ENCODE peak calls at places on chromosomes 16 and 17, in six cellular contexts. V is psoas muscle, C is GM23248, G is tibial artery, N is tibial nerve, A is heart right ventricle. Z is an unnamed sample.

GRCh38 chr16:11484691-11485258 is 101.9 kb downstream of the LITAF start:
- DNase-seq in G (no peak), V (peak; percentile 23), N (no peak), A (no peak), C (peak; percentile 65), Z (no peak)

GRCh38 chr17:32940706-32941390 is 12.9 kb downstream of the TMEM98 start:
- DNase-seq in A (no peak), V (no peak), N (no peak), C (no peak), G (no peak), Z (no peak)

GRCh38 chr17:66255527-66255971 is 26.3 kb upstream of the APOH start:
- DNase-seq in C (no peak), A (no peak), N (no peak), G (no peak), V (no peak), Z (no peak)

GRCh38 chr17:75067856-75068255 is 19.9 kb upstream of the SLC16A5 start:
- DNase-seq in G (no peak), C (no peak), A (no peak), N (no peak), V (no peak), Z (no peak)

GRCh38 chr16:70258946-70259345 is 7.2 kb upstream of the EXOSC6 start:
- DNase-seq in V (no peak), N (no peak), A (no peak), C (no peak), G (peak; percentile 12), Z (no peak)

GRCh38 chr16:11413907-11414595 is 68.8 kb downstream of the RMI2 start:
- DNase-seq in N (no peak), C (no peak), V (no peak), A (no peak), G (no peak), Z (no peak)

GRCh38 chr17:22703204-22703603 is 1010.9 kb downstream of the KCNJ18 start:
- DNase-seq in A (no peak), V (no peak), C (no peak), N (no peak), G (no peak), Z (no peak)

GRCh38 chr17:5897320-5897911 is 172.8 kb upstream of the WSCD1 start:
- DNase-seq in A (no peak), C (no peak), N (no peak), G (peak; percentile 33), V (no peak), Z (no peak)

GRCh38 chr17:78369791-78370381 is 8.6 kb upstream of the PGS1 start:
- DNase-seq in C (no peak), N (no peak), V (no peak), G (no peak), A (no peak), Z (no peak)

GRCh38 chr17:75412455-75413317 is 7.2 kb upstream of the GRB2 start:
- DNase-seq in N (peak; percentile 55), C (peak; percentile 78), A (peak; percentile 61), G (peak; percentile 74), V (peak; percentile 58), Z (peak; percentile 78)

DNA sequence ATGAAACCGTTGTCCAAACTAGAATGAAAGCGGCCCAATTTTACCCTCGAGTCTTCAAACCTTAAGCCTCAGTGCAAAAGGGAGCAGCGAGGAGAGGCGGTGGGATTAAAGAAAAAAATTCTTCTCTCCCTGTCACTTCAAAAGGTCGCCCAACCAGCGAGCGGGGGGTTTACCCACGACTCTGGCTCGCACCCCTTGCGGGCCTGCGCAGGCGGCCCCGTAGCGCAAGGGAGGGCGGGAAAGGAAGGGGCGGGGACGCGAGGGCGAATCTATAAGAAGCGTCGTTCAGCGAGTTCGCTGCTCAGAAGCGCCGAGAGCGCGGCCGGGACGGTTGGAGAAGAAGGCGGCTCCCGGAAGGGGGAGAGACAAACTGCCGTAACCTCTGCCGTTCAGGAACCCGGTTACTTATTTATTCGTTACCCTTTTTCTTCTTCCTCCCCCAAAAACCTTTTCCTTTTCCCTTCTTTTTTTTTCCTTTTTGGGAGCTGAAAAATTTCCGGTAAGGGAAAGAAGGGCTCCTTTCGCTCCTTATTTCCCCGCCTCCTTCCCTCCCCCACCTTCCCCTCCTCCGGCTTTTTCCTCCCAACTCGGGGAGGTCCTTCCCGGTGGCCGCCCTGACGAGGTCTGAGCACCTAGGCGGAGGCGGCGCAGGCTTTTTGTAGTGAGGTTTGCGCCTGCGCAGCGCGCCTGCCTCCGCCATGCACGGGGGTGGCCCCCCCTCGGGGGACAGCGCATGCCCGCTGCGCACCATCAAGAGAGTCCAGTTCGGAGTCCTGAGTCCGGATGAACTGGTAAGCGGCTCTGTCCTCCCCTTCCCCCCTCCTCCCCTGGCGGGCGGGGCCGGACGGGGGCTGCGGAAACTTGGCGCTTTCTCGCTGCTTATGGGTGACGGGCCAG is at the start of gene POLR2A:
- DNase-seq in A (peak; percentile 98), V (peak; percentile 99), G (peak; percentile 100), N (peak; percentile 96), C (peak; percentile 99), Z (peak; percentile 99)
- H3K4me1 ChIP-seq in A (peaks cover 70% of the 10 kb centered on the region), V (peaks cover 55% of the 10 kb centered on the region), G (peaks cover 32% of the 10 kb centered on the region), N (no peaks in the 10 kb centered on the region), C (peaks cover 26% of the 10 kb centered on the region), Z (peaks cover 53% of the 10 kb centered on the region)

DNA sequence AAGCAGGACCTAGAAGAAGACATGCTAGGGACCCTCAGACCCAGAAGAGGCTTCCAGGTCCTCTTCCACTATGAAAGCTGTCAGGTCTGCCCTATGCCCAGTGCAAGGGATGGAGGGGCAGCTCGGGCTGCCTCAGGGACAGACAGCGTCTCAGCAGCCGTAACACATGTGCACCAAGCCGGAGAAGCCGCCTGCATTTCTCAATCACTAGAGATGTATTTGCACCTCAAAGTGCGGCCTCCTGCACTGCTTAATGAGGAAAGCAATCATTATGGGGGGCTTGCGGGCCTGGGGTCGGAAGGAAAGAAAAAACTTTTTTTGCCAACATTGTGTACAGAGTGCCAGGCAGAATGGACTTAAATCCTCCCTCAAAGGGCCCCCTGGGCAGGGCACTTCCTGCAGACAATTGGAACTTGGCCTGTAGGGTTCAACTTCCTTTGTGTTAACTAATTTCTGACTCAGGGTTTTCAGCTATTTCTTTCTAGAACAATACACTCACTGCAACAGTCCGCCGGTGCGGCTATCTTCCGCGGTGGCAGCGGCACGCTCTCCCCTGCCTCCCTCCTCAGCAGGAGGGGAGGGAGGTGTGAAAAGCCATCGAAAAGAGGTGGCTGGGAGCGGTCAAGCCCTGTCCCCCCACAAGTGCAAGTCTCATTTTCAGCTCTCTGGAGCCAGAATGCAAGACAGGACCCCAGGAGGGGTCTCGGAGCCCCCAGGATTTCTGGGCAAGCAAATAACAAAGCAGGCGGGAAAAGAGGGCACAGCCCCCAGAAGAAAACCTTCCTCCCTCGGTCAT is 101.2 kb downstream of the ZNF423 start:
- DNase-seq in V (no peak), A (peak; percentile 22), G (no peak), C (peak; percentile 62), N (no peak), Z (peak; percentile 53)
- H3K4me1 ChIP-seq in V (peaks cover 17% of the 10 kb centered on the region), A (peaks cover 57% of the 10 kb centered on the region), G (no peaks in the 10 kb centered on the region), C (no peaks in the 10 kb centered on the region), N (no peaks in the 10 kb centered on the region), Z (peaks cover 20% of the 10 kb centered on the region)

GRCh38 chr17:12047977-12048376 is 27.3 kb downstream of the MAP2K4 start:
- DNase-seq in C (no peak), G (no peak), V (no peak), N (no peak), A (no peak), Z (no peak)

GRCh38 chr17:12046786-12047185 is 26.1 kb downstream of the MAP2K4 start:
- DNase-seq in N (no peak), C (no peak), A (no peak), V (no peak), G (no peak), Z (no peak)

GRCh38 chr17:12053552-12053951 is 32.9 kb downstream of the MAP2K4 start:
- DNase-seq in A (no peak), V (no peak), G (no peak), N (no peak), C (no peak), Z (no peak)

GRCh38 chr17:12048843-12049473 is 28.3 kb downstream of the MAP2K4 start:
- DNase-seq in N (no peak), A (no peak), G (no peak), V (no peak), C (no peak), Z (no peak)

DNA sequence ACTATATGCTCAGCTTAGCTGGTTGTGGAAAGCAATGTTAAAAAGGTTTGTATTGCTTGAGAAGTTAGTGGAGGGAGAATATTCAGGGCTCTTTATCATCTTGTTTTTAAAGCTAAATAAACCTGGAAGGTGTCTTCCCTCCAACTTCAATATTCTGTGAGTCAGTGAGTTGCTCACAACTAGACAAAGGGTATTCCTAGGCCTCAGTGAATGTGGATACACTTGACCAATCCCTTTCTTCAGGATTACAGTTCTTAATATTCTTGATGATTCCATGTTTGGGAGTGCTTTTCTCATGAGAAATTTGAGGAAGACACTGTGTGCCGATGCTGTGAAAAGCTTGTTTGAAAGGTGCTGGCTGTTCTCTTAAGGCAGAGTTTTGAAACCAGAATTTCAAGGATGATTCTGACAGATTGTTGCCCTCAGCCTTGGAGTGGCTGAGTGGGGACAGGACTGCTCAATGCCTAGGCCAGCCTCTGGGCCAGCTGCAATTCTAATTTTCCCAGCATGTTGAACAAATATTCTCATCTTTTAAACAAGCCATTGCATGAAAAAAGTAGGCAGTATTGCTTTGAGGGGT is 30.1 kb downstream of the MAP2K4 start:
- DNase-seq in V (no peak), A (no peak), N (no peak), C (no peak), G (no peak), Z (no peak)
- H3K4me1 ChIP-seq in V (peaks cover 47% of the 10 kb centered on the region), A (peaks cover 49% of the 10 kb centered on the region), N (no peaks in the 10 kb centered on the region), C (peaks cover 16% of the 10 kb centered on the region), G (peaks cover 3% of the 10 kb centered on the region), Z (peaks cover 11% of the 10 kb centered on the region)

DNA sequence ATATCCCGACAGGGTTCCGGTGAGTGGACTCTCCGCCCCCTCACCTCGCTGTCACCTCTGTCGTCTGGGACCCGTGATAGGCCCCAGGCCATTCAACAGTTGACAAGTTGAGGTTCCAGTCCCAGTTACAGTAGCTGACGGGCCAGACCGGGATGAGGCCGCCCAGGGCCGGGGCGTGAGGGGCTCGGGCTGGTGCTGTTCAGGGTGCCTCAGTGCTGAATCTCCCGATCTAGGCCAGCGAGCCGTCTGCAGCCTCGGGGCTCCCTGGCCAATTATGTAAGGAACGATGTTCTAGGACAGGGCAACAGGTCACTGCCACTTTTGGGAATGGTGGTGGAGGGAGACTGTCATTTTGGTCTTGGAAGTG is 693 bp downstream of the GABARAPL2 start:
- DNase-seq in G (no peak), A (no peak), V (peak; percentile 55), C (peak; percentile 58), N (no peak), Z (peak; percentile 37)
- H3K4me1 ChIP-seq in G (peaks cover 32% of the 10 kb centered on the region), A (peaks cover 62% of the 10 kb centered on the region), V (peaks cover 50% of the 10 kb centered on the region), C (peaks cover 18% of the 10 kb centered on the region), N (no peaks in the 10 kb centered on the region), Z (peaks cover 8% of the 10 kb centered on the region)